ENCODE peak calls at places on chromosomes 12 and 14, in five cellular contexts. V is fibroblast of pulmonary artery, X is iPS DF 6.9, Q is BJ, C is amygdala. T is an unnamed sample.

GRCh38 chr14:59294662-59294992 is 106.2 kb downstream of the DAAM1 start:
- DNase-seq in X (no peak), Q (peak), C (no peak), V (peak), T (peak)

GRCh38 chr14:57960946-57961792 is 95.3 kb upstream of the SLC35F4 start:
- DNase-seq in C (no peak), X (no peak), Q (no peak), V (no peak), T (no peak)

GRCh38 chr12:112549031-112549430 is 130.3 kb downstream of the PTPN11 start:
- DNase-seq in C (no peak), V (no peak), X (no peak), Q (no peak), T (no peak)

GRCh38 chr14:71665157-71665556 is 267.1 kb upstream of the RGS6 start:
- DNase-seq in X (no peak), Q (no peak), V (peak), C (no peak), T (peak)

GRCh38 chr14:103724116-103724515 is 8.5 kb downstream of the ZFYVE21 start:
- DNase-seq in Q (no peak), V (peak), X (no peak), C (peak), T (peak)

GRCh38 chr14:100824156-100824555 is 1.8 kb upstream of the MEG3 start:
- DNase-seq in X (no peak), Q (no peak), V (peak), C (peak), T (peak)

GRCh38 chr14:65502676-65503124 is 90.2 kb downstream of the FUT8 start:
- DNase-seq in X (no peak), C (no peak), Q (no peak), V (peak), T (peak)

GRCh38 chr14:68753696-68754095 is 39.2 kb downstream of the ZFP36L1 start:
- DNase-seq in V (peak), Q (no peak), C (no peak), X (no peak), T (peak)

GRCh38 chr14:75379246-75379929 is 48.4 kb upstream of the JDP2 start:
- DNase-seq in C (no peak), V (no peak), Q (no peak), X (no peak), T (no peak)

GRCh38 chr12:55043542-55043941 is 23.8 kb downstream of the NEUROD4 start:
- DNase-seq in X (no peak), Q (no peak), V (no peak), C (no peak), T (no peak)

T was measured in astrocyte.